ENCODE peak calls at places on chromosomes 12 and 14, in six cellular contexts. N, I, Z, U, A and F are unnamed samples.

GRCh38 chr12:107385518-107385917 is 292.2 kb upstream of the CRY1 start:
- DNase-seq in N (no peak), U (no peak), A (no peak), I (no peak), Z (no peak), F (no peak)

GRCh38 chr12:4441355-4442330 is 4.0 kb downstream of the FGF6 start:
- DNase-seq in N (no peak), I (no peak), U (no peak), A (no peak), Z (no peak), F (no peak)

GRCh38 chr14:39434401-39434800 is 2.2 kb upstream of the FBXO33 start:
- DNase-seq in I (no peak), N (no peak), U (no peak), A (no peak), Z (no peak), F (no peak)

GRCh38 chr14:75141062-75141461 is 14.2 kb upstream of the NEK9 start:
- DNase-seq in Z (no peak), U (no peak), N (no peak), I (no peak), A (no peak), F (no peak)

GRCh38 chr12:107372229-107372658 is 278.9 kb upstream of the CRY1 start:
- DNase-seq in I (no peak), U (no peak), Z (no peak), N (no peak), A (no peak), F (peak)

GRCh38 chr14:36604757-36605505 is 22.5 kb upstream of the NKX2-8 start:
- DNase-seq in Z (peak), N (peak), A (no peak), U (no peak), I (peak), F (no peak)

GRCh38 chr12:38144601-38145436 is 171.8 kb upstream of the ALG10B start:
- DNase-seq in U (no peak), N (no peak), A (no peak), I (no peak), Z (no peak), F (no peak)

GRCh38 chr14:85948163-85948562 is 418.2 kb downstream of the FLRT2 start:
- DNase-seq in N (no peak), U (no peak), Z (no peak), I (no peak), A (no peak), F (no peak)

GRCh38 chr12:119151445-119151844 is 27.3 kb upstream of the HSPB8 start:
- DNase-seq in A (no peak), N (no peak), Z (no peak), I (no peak), U (no peak), F (no peak)

GRCh38 chr14:64728856-64729255 is 24.6 kb downstream of the PLEKHG3 start:
- DNase-seq in U (no peak), N (no peak), Z (no peak), A (no peak), I (no peak), F (no peak)

GRCh38 chr14:24605435-24606190 is 3.9 kb downstream of the GZMH start:
- DNase-seq in Z (no peak), I (peak), A (no peak), U (no peak), N (peak), F (peak)

GRCh38 chr14:32028599-32028998 is 48.5 kb upstream of the ARHGAP5 start:
- DNase-seq in Z (no peak), A (no peak), U (no peak), I (no peak), N (no peak), F (no peak)

GRCh38 chr12:108477055-108477880 is 37.8 kb upstream of the FICD start:
- DNase-seq in Z (no peak), I (no peak), N (peak), A (no peak), U (no peak), F (no peak)

GRCh38 chr12:23055004-23055403 is 430.0 kb downstream of the ETNK1 start:
- DNase-seq in Z (no peak), I (peak), N (peak), A (no peak), U (no peak), F (no peak)

GRCh38 chr14:101233861-101234587 is 327.3 kb upstream of the DIO3 start:
- DNase-seq in A (no peak), Z (no peak), N (no peak), U (no peak), I (no peak), F (no peak)

GRCh38 chr14:102292446-102292845 is 12.5 kb downstream of the MOK start:
- DNase-seq in U (no peak), A (no peak), N (no peak), Z (no peak), I (no peak), F (no peak)

GRCh38 chr12:47715393-47715876 is 9.6 kb upstream of the RPAP3 start:
- DNase-seq in U (peak), N (peak), Z (peak), I (peak), A (peak), F (peak)

GRCh38 chr12:128388461-128388921 is 121.5 kb downstream of the TMEM132C start:
- DNase-seq in A (no peak), N (no peak), Z (no peak), U (peak), I (no peak), F (no peak)

GRCh38 chr12:4908694-4909396 is 860 bp upstream of the KCNA1 start:
- DNase-seq in Z (no peak), A (no peak), I (no peak), N (no peak), U (no peak), F (no peak)

GRCh38 chr12:127293507-127294310 is 973.3 kb upstream of the TMEM132C start:
- DNase-seq in A (peak), I (no peak), Z (no peak), N (peak), U (no peak), F (no peak)

GRCh38 chr14:101561145-101561896 is at the start of gene DIO3:
- DNase-seq in I (no peak), N (no peak), Z (no peak), U (peak), A (peak), F (no peak)

GRCh38 chr12:105271364-105271763 is 35.4 kb upstream of the APPL2 start:
- DNase-seq in A (no peak), N (no peak), U (no peak), Z (no peak), I (no peak), F (no peak)

GRCh38 chr14:88621090-88621489 is 58.3 kb downstream of the ZC3H14 start:
- DNase-seq in U (no peak), Z (no peak), N (no peak), A (no peak), I (no peak), F (no peak)

GRCh38 chr12:4145990-4146859 is 127.3 kb upstream of the CCND2 start:
- DNase-seq in I (no peak), A (no peak), Z (no peak), N (no peak), U (no peak), F (no peak)

GRCh38 chr12:123038966-123039365 is 58.5 kb downstream of the ARL6IP4 start:
- DNase-seq in A (no peak), N (no peak), Z (no peak), I (no peak), U (no peak), F (no peak)

GRCh38 chr14:42110167-42110566 is 503.5 kb downstream of the LRFN5 start:
- DNase-seq in I (no peak), U (no peak), Z (peak), N (peak), A (no peak), F (no peak)

GRCh38 chr12:96073346-96074336 is 38.3 kb upstream of the LTA4H start:
- DNase-seq in N (no peak), A (no peak), U (no peak), I (no peak), Z (no peak), F (no peak)

GRCh38 chr12:102567031-102567985 is 86.9 kb upstream of the IGF1 start:
- DNase-seq in A (no peak), U (no peak), Z (peak), N (no peak), I (no peak), F (no peak)

GRCh38 chr14:24398298-24398942 is 383 bp upstream of the NYNRIN start:
- DNase-seq in A (no peak), U (peak), N (no peak), Z (no peak), I (peak), F (no peak)

GRCh38 chr14:65403231-65403630 is 9.3 kb upstream of the FUT8 start:
- DNase-seq in I (no peak), N (no peak), A (no peak), Z (no peak), U (no peak), F (no peak)

GRCh38 chr14:78401866-78402265 is 231.7 kb downstream of the NRXN3 start:
- DNase-seq in U (no peak), A (no peak), Z (no peak), N (no peak), I (no peak), F (no peak)

GRCh38 chr12:72432037-72432604 is 160.0 kb downstream of the TRHDE start:
- DNase-seq in N (no peak), U (no peak), Z (no peak), A (no peak), I (no peak), F (no peak)

GRCh38 chr12:84348582-84348981 is 564.0 kb downstream of the SLC6A15 start:
- DNase-seq in Z (no peak), U (no peak), A (no peak), N (no peak), I (no peak), F (no peak)

GRCh38 chr12:101168000-101168399 is 42.0 kb downstream of the SLC5A8 start:
- DNase-seq in Z (no peak), A (no peak), I (no peak), U (no peak), N (no peak), F (no peak)

GRCh38 chr14:75702606-75703261 is 41.7 kb downstream of the TTLL5 start:
- DNase-seq in Z (no peak), U (peak), I (no peak), N (no peak), A (no peak), F (no peak)

GRCh38 chr14:65281991-65282908 is 130.3 kb upstream of the FUT8 start:
- DNase-seq in A (no peak), U (no peak), I (peak), Z (peak), N (peak), F (no peak)

GRCh38 chr14:37901978-37902377 is 305.7 kb upstream of the SSTR1 start:
- DNase-seq in I (no peak), Z (peak), U (no peak), N (no peak), A (no peak), F (no peak)

GRCh38 chr12:88934163-88934747 is 354.0 kb upstream of the KITLG start:
- DNase-seq in U (no peak), Z (no peak), A (no peak), I (peak), N (no peak), F (no peak)

GRCh38 chr14:33207467-33208015 is 268.9 kb downstream of the NPAS3 start:
- DNase-seq in I (no peak), A (no peak), Z (no peak), U (no peak), N (no peak), F (no peak)

DNA sequence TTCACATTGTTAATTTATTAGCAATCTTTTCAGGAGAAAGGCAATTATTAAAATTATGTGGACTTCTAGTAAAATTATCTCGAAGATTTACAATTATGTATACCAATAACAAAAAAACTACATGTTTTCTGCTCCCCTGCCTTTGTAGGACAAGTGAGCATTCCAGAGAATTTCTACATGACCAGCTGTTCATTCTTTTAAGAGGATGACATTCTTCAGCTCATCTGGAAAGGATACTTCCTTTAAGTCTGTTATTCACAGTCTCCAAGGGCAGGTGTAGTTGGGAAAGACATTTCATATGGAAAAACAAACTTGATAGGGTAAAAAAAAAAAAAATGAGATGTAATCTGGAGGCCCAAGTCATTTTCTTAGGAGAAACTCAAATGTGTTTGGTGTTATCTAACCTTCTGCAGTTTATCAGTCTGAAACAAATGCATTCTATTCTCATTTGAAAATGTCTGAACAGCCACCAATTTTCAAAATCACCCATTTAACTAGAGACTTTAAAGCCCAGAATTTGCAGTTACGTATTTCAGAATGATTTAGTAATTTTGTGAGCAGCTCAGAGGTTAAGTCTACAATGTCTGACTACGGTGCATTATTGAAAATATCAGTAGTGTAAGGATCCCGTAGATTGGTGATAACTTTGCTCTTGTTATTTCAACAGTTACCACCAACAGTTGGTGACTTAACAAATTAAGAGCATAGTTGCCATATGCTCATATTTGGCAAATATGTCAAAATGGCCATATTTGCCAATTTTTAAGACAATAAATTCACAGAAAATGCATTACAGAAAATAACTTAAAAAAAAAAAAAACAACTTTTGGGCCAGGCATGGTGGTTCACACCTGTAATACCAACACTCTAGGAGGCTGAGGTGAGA is 1.8 kb upstream of the PHLDA1 start:
- DNase-seq in I (peak), Z (no peak), N (no peak), A (no peak), U (no peak), F (no peak)
- H3K4me3 ChIP-seq in I (no peak), Z (peak), N (peak), A (peak), U (peak), F (no peak)

GRCh38 chr12:57229041-57229633 is 374 bp upstream of the SHMT2 start:
- DNase-seq in Z (no peak), A (no peak), N (no peak), I (no peak), U (no peak), F (no peak)

GRCh38 chr12:57231276-57232021 is 1.9 kb downstream of the SHMT2 start:
- DNase-seq in I (no peak), Z (no peak), A (peak), N (no peak), U (no peak), F (no peak)

GRCh38 chr12:57229634-57230380 is at the start of gene SHMT2:
- DNase-seq in N (peak), U (peak), Z (peak), A (peak), I (peak), F (peak)

GRCh38 chr12:57232156-57232756 is 2.7 kb downstream of the SHMT2 start:
- DNase-seq in A (peak), Z (no peak), N (no peak), U (no peak), I (no peak), F (no peak)

DNA sequence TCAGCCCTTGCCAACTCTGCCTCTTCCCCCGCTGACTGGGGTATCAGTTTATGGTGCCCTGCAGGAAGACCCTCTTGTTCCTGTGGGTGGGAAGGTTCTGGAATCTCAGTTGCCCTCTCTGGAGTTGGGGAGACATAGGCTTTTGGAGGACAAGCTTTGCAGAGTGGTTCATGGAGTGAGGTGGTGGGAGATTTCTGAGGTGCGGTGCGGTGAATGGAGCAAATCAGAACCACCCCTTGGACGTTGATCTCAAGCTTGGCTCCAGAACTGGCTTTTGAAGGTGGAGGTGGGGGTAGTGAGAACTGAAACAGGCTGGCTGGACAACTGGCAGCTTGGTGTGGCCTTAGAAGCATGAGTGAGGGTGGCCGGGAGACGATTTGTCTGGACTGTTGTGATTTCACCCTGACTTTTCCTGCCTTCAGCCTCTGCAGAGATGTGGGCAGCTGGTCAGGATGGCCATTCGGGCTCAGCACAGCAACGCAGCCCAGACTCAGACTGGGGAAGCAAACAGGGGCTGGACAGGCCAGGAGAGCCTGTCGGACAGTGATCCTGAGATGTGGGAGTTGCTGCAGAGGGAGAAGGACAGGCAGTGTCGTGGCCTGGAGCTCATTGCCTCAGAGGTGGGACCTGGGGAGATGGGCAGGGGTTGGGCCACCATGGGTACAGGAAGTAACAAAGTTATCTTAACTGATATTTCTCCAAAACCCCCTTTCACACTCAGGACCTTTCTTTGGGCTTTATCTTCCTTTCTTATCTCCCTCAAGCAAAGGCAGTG is 1.1 kb downstream of the SHMT2 start:
- DNase-seq in A (peak), N (no peak), Z (no peak), I (no peak), U (no peak), F (no peak)
- H3K4me3 ChIP-seq in A (peak), N (peak), Z (peak), I (peak), U (peak), F (peak)

GRCh38 chr12:69476276-69477017 is 6.3 kb downstream of the FRS2 start:
- DNase-seq in I (no peak), N (no peak), A (no peak), Z (no peak), U (no peak), F (no peak)
- H3K4me3 ChIP-seq in I (no peak), N (no peak), A (no peak), Z (no peak), U (no peak), F (no peak)

GRCh38 chr14:69616408-69616773 is 5.0 kb downstream of the SUSD6 start:
- DNase-seq in A (no peak), N (no peak), I (no peak), Z (no peak), U (no peak), F (no peak)
- H3K4me3 ChIP-seq in A (peak), N (peak), I (no peak), Z (no peak), U (peak), F (peak)

GRCh38 chr14:54631016-54631415 is 64.1 kb downstream of the SAMD4A start:
- DNase-seq in N (no peak), A (no peak), U (no peak), I (no peak), Z (no peak), F (no peak)
- H3K4me3 ChIP-seq in N (no peak), A (no peak), U (no peak), I (no peak), Z (no peak), F (no peak)

GRCh38 chr12:53617700-53618099 is 8.5 kb downstream of the ATF7 start:
- DNase-seq in I (peak), N (no peak), A (no peak), Z (no peak), U (no peak), F (no peak)
- H3K4me3 ChIP-seq in I (peak), N (no peak), A (peak), Z (no peak), U (peak), F (no peak)

DNA sequence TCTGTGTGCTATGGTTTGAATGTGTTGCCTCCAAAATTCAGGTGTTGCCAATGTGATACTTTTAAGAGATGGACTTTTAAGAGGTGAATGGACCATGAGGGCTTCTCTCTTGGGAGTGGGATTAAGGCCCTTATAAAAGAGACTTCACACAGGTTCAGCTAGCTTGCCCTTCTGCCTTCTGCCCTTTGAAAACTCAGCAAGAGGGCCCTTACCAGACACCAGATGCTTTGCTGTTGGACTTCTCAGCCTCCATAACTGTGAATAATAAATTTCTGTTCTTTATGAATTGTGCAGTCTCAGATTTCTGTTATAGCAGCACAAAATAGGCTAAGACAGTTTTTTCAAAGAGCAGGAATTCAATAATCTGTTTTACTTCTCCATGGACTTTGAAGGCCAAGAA is 86.1 kb downstream of the DIP2B start:
- DNase-seq in A (no peak), U (no peak), N (no peak), Z (no peak), I (no peak), F (no peak)
- H3K4me3 ChIP-seq in A (no peak), U (no peak), N (no peak), Z (no peak), I (no peak), F (no peak)

DNA sequence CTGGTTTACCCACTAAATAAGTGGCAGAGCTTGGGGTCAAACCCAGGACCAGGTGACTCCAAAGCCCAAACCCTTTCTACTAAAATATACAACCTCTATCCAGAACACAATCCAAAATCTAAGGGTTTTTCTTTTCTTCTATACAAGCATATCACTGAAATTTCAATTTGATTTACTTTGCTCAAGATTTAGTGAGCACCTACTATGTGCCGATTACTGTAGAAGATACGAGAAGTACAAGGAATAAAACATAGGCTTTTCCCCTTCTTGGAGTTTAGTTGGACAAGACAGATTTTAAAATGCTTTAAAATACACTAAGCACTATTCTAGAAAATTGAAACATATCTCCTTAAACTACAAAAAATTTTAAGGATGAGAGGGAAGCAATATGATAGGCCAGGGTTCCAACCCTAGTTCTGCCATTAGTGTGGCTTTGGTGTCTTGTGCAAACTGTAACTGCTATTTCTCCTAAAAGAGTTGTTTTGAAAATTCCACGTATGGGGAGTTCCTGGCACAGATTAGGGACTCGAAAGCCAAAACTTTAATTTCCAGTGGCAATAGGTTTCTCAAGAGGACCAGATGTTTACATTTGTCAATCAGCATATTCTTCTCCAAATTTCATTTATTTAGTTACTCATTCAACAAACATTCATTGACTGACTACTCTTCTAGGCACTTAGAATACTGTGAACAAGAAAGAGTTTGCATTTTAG is 2.6 kb downstream of the L3HYPDH start:
- DNase-seq in Z (peak), A (no peak), I (peak), N (no peak), U (no peak), F (no peak)
- H3K4me3 ChIP-seq in Z (peak), A (peak), I (no peak), N (no peak), U (peak), F (no peak)